ENCODE peak calls at places on chromosomes 13 and 19, in four cellular contexts. One of them, this sample, is unnamed.

GRCh38 chr13:95463516-95463915 is 89.0 kb upstream of the CLDN10 start:
- DNase-seq in GM23338: no peak
- DNase-seq in ovary: no peak
- DNase-seq in NCI-H774: no peak
- DNase-seq in this sample: no peak

GRCh38 chr13:43316997-43317396 is 293.6 kb downstream of the DNAJC15 start:
- DNase-seq in NCI-H774: no peak
- DNase-seq in ovary: peak
- DNase-seq in GM23338: peak
- DNase-seq in this sample: no peak

GRCh38 chr13:113747291-113747833 is 11.7 kb upstream of the TMEM255B start:
- DNase-seq in ovary: no peak
- DNase-seq in GM23338: no peak
- DNase-seq in NCI-H774: no peak
- DNase-seq in this sample: no peak

GRCh38 chr13:97911311-97912138 is 42.0 kb upstream of the IPO5 start:
- DNase-seq in NCI-H774: no peak
- DNase-seq in GM23338: peak
- DNase-seq in ovary: no peak
- DNase-seq in this sample: peak

GRCh38 chr13:52862358-52863206 is 14.1 kb upstream of the PCDH8 start:
- DNase-seq in GM23338: peak
- DNase-seq in ovary: no peak
- DNase-seq in NCI-H774: no peak
- DNase-seq in this sample: peak

GRCh38 chr13:110957181-110957884 is 42.5 kb upstream of the ANKRD10 start:
- DNase-seq in NCI-H774: no peak
- DNase-seq in ovary: no peak
- DNase-seq in GM23338: peak
- DNase-seq in this sample: peak

GRCh38 chr13:95300625-95301134 is 571 bp downstream of the ABCC4 start:
- DNase-seq in ovary: peak
- DNase-seq in NCI-H774: no peak
- DNase-seq in GM23338: peak
- DNase-seq in this sample: peak

GRCh38 chr19:4061683-4062575 is 4.8 kb downstream of the ZBTB7A start:
- DNase-seq in NCI-H774: peak
- DNase-seq in GM23338: peak
- DNase-seq in ovary: peak
- DNase-seq in this sample: no peak

GRCh38 chr13:34048652-34049051 is 230.7 kb downstream of the RFC3 start:
- DNase-seq in ovary: no peak
- DNase-seq in NCI-H774: no peak
- DNase-seq in GM23338: no peak
- DNase-seq in this sample: no peak

GRCh38 chr19:47075179-47075811 is 26.9 kb upstream of the TMEM160 start:
- DNase-seq in GM23338: no peak
- DNase-seq in ovary: no peak
- DNase-seq in NCI-H774: no peak
- DNase-seq in this sample: no peak

GRCh38 chr13:73625562-73626339 is 508.5 kb downstream of the KLF12 start:
- DNase-seq in GM23338: no peak
- DNase-seq in NCI-H774: no peak
- DNase-seq in ovary: no peak
- DNase-seq in this sample: no peak

GRCh38 chr13:75494491-75494890 is 12.5 kb upstream of the TBC1D4 start:
- DNase-seq in GM23338: no peak
- DNase-seq in ovary: no peak
- DNase-seq in NCI-H774: no peak
- DNase-seq in this sample: no peak

GRCh38 chr13:98965325-98965724 is 12.5 kb downstream of the DOCK9 start:
- DNase-seq in NCI-H774: no peak
- DNase-seq in ovary: no peak
- DNase-seq in GM23338: no peak
- DNase-seq in this sample: no peak

GRCh38 chr19:485583-486236 is 10.6 kb upstream of the MADCAM1 start:
- DNase-seq in NCI-H774: no peak
- DNase-seq in ovary: no peak
- DNase-seq in GM23338: no peak
- DNase-seq in this sample: no peak

GRCh38 chr19:294341-294818 is 3.2 kb upstream of the PLPP2 start:
- DNase-seq in GM23338: no peak
- DNase-seq in NCI-H774: no peak
- DNase-seq in ovary: no peak
- DNase-seq in this sample: no peak

This sample was measured in Karpas-422.